ENCODE peak calls at places on chromosomes 16 and 17, in nine cellular contexts. One of them, this sample, is unnamed. For H3K4me1 and H3K9me3, the result is how much of the 10 kb centered on the place peaks cover.

GRCh38 chr16:78428193-78428592 is 328.7 kb downstream of the WWOX start:
- DNase-seq in gastrocnemius medialis: no peak
- DNase-seq in lower lobe of right lung: no peak
- DNase-seq in heart right ventricle: no peak
- DNase-seq in lung: no peak
- DNase-seq in heart left ventricle: no peak
- DNase-seq in sigmoid colon: no peak
- DNase-seq in uterus: no peak
- DNase-seq in CD8-positive, alpha-beta T cell: no peak
- DNase-seq in this sample: no peak

GRCh38 chr17:48561894-48562810 is 16.0 kb downstream of the HOXB4 start:
- DNase-seq in CD8-positive, alpha-beta T cell: no peak
- DNase-seq in lower lobe of right lung: no peak
- DNase-seq in heart right ventricle: no peak
- DNase-seq in lung: no peak
- DNase-seq in heart left ventricle: no peak
- DNase-seq in sigmoid colon: no peak
- DNase-seq in uterus: no peak
- DNase-seq in gastrocnemius medialis: no peak
- DNase-seq in this sample: no peak

GRCh38 chr16:291539-291938 is 8.6 kb downstream of the PDIA2 start:
- DNase-seq in sigmoid colon: no peak
- DNase-seq in lower lobe of right lung: no peak
- DNase-seq in gastrocnemius medialis: no peak
- DNase-seq in CD8-positive, alpha-beta T cell: no peak
- DNase-seq in lung: no peak
- DNase-seq in heart left ventricle: no peak
- DNase-seq in uterus: no peak
- DNase-seq in heart right ventricle: no peak
- DNase-seq in this sample: no peak

GRCh38 chr16:30706046-30706445 is 7.1 kb downstream of the SRCAP start:
- DNase-seq in gastrocnemius medialis: no peak
- DNase-seq in lung: no peak
- DNase-seq in lower lobe of right lung: no peak
- DNase-seq in sigmoid colon: no peak
- DNase-seq in CD8-positive, alpha-beta T cell: no peak
- DNase-seq in uterus: no peak
- DNase-seq in heart right ventricle: no peak
- DNase-seq in heart left ventricle: no peak
- DNase-seq in this sample: no peak

GRCh38 chr16:13194766-13195165 is 293.4 kb downstream of the SHISA9 start:
- DNase-seq in heart right ventricle: no peak
- DNase-seq in uterus: no peak
- DNase-seq in sigmoid colon: no peak
- DNase-seq in lung: no peak
- DNase-seq in gastrocnemius medialis: no peak
- DNase-seq in lower lobe of right lung: no peak
- DNase-seq in CD8-positive, alpha-beta T cell: no peak
- DNase-seq in heart left ventricle: no peak
- DNase-seq in this sample: no peak

GRCh38 chr16:63612462-63613227 is 1509.2 kb downstream of the CDH11 start:
- DNase-seq in heart left ventricle: no peak
- DNase-seq in lower lobe of right lung: no peak
- DNase-seq in heart right ventricle: no peak
- DNase-seq in lung: no peak
- DNase-seq in CD8-positive, alpha-beta T cell: no peak
- DNase-seq in gastrocnemius medialis: no peak
- DNase-seq in uterus: no peak
- DNase-seq in sigmoid colon: no peak
- DNase-seq in this sample: no peak

GRCh38 chr16:1084971-1085370 is 11.1 kb downstream of the C1QTNF8 start:
- DNase-seq in gastrocnemius medialis: no peak
- DNase-seq in sigmoid colon: no peak
- DNase-seq in CD8-positive, alpha-beta T cell: no peak
- DNase-seq in heart left ventricle: no peak
- DNase-seq in lung: no peak
- DNase-seq in heart right ventricle: no peak
- DNase-seq in uterus: no peak
- DNase-seq in lower lobe of right lung: no peak
- DNase-seq in this sample: no peak

GRCh38 chr16:89604764-89605163 is 8.7 kb upstream of the DPEP1 start:
- DNase-seq in heart left ventricle: no peak
- DNase-seq in CD8-positive, alpha-beta T cell: no peak
- DNase-seq in gastrocnemius medialis: no peak
- DNase-seq in lung: no peak
- DNase-seq in sigmoid colon: no peak
- DNase-seq in lower lobe of right lung: no peak
- DNase-seq in uterus: no peak
- DNase-seq in heart right ventricle: no peak
- DNase-seq in this sample: no peak

GRCh38 chr16:89090182-89090630 is 3.4 kb upstream of the ACSF3 start:
- DNase-seq in lung: no peak
- DNase-seq in sigmoid colon: no peak
- DNase-seq in uterus: no peak
- DNase-seq in lower lobe of right lung: no peak
- DNase-seq in heart left ventricle: no peak
- DNase-seq in heart right ventricle: no peak
- DNase-seq in gastrocnemius medialis: no peak
- DNase-seq in CD8-positive, alpha-beta T cell: no peak
- DNase-seq in this sample: no peak

GRCh38 chr16:2475413-2476344 is 752 bp downstream of the TBC1D24 start:
- DNase-seq in heart left ventricle: no peak
- DNase-seq in sigmoid colon: no peak
- DNase-seq in heart right ventricle: no peak
- DNase-seq in gastrocnemius medialis: no peak
- DNase-seq in CD8-positive, alpha-beta T cell: no peak
- DNase-seq in lower lobe of right lung: no peak
- DNase-seq in lung: no peak
- DNase-seq in uterus: no peak
- DNase-seq in this sample: no peak

GRCh38 chr17:3845361-3845753 is 689 bp downstream of the NCBP3 start:
- DNase-seq in lung: no peak
- DNase-seq in lower lobe of right lung: no peak
- DNase-seq in heart right ventricle: no peak
- DNase-seq in uterus: no peak
- DNase-seq in sigmoid colon: no peak
- DNase-seq in CD8-positive, alpha-beta T cell: no peak
- DNase-seq in gastrocnemius medialis: no peak
- DNase-seq in heart left ventricle: no peak
- DNase-seq in this sample: no peak

GRCh38 chr16:80197790-80198201 is 343.0 kb upstream of the DYNLRB2 start:
- DNase-seq in lung: no peak
- DNase-seq in gastrocnemius medialis: no peak
- DNase-seq in heart left ventricle: no peak
- DNase-seq in heart right ventricle: no peak
- DNase-seq in CD8-positive, alpha-beta T cell: no peak
- DNase-seq in lower lobe of right lung: no peak
- DNase-seq in sigmoid colon: no peak
- DNase-seq in uterus: no peak
- DNase-seq in this sample: no peak

GRCh38 chr17:17032131-17032692 is 10.0 kb upstream of the MPRIP start:
- DNase-seq in lower lobe of right lung: peak
- DNase-seq in heart left ventricle: peak
- DNase-seq in sigmoid colon: peak
- DNase-seq in gastrocnemius medialis: peak
- DNase-seq in lung: no peak
- DNase-seq in CD8-positive, alpha-beta T cell: no peak
- DNase-seq in uterus: no peak
- DNase-seq in heart right ventricle: peak
- DNase-seq in this sample: peak

GRCh38 chr17:56269509-56269908 is 116.2 kb downstream of the ANKFN1 start:
- DNase-seq in uterus: no peak
- DNase-seq in sigmoid colon: no peak
- DNase-seq in CD8-positive, alpha-beta T cell: no peak
- DNase-seq in gastrocnemius medialis: no peak
- DNase-seq in lung: no peak
- DNase-seq in lower lobe of right lung: no peak
- DNase-seq in heart right ventricle: no peak
- DNase-seq in heart left ventricle: no peak
- DNase-seq in this sample: no peak

GRCh38 chr16:426115-426905 is 861 bp downstream of the RAB11FIP3 start:
- DNase-seq in lung: no peak
- DNase-seq in lower lobe of right lung: no peak
- DNase-seq in heart right ventricle: peak
- DNase-seq in sigmoid colon: no peak
- DNase-seq in uterus: no peak
- DNase-seq in CD8-positive, alpha-beta T cell: no peak
- DNase-seq in heart left ventricle: no peak
- DNase-seq in gastrocnemius medialis: no peak
- DNase-seq in this sample: no peak

DNA sequence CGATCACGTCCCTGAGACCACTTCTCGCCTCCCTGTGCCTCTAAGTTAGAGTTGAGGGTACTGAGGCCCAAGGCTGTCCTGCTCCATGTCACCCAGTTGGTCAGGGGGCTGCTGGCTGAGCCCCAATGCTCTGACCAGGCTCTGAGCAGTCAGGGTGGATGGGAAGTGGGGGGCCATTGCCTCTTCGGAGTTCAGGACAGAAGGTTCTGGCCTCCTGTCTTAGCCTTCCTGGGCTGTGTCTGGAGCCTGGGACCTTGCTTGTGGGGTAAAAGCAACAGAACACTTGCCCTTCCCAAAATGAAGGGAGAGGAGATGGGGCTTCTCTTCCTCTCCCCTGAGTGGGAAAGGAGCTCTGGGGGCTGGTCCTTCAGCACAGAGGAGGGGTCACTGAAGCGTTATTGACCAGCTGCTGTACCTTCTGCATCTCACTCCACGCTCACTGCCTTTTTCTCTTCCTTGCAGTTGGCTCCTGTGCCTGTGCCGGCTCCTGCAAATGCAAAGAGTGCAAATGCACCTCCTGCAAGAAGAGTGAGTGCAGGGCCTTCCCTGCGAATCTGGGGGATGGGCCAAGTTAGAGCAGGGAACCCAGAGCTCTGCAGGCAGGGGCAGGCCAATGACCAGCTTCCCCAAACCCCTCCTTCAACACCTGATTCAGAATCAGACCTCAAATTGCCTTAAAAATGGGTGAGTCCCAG is 580 bp downstream of the MT1X start:
- DNase-seq in heart left ventricle: no peak
- DNase-seq in lower lobe of right lung: no peak
- DNase-seq in uterus: peak
- DNase-seq in gastrocnemius medialis: peak
- DNase-seq in CD8-positive, alpha-beta T cell: no peak
- DNase-seq in lung: no peak
- DNase-seq in heart right ventricle: no peak
- DNase-seq in sigmoid colon: peak
- DNase-seq in this sample: no peak
- H3K4me1 ChIP-seq in heart left ventricle: under half
- H3K4me1 ChIP-seq in lower lobe of right lung: under half
- H3K4me1 ChIP-seq in uterus: under half
- H3K4me1 ChIP-seq in gastrocnemius medialis: under half
- H3K4me1 ChIP-seq in CD8-positive, alpha-beta T cell: under half
- H3K4me1 ChIP-seq in lung: under half
- H3K4me1 ChIP-seq in heart right ventricle: under half
- H3K4me1 ChIP-seq in sigmoid colon: under half
- H3K4me1 ChIP-seq in this sample: under half

GRCh38 chr16:35792516-35793285 is 2333.3 kb downstream of the TP53TG3F start:
- DNase-seq in lung: no peak
- DNase-seq in heart right ventricle: no peak
- DNase-seq in heart left ventricle: no peak
- DNase-seq in sigmoid colon: no peak
- DNase-seq in gastrocnemius medialis: no peak
- DNase-seq in lower lobe of right lung: no peak
- DNase-seq in uterus: no peak
- DNase-seq in CD8-positive, alpha-beta T cell: no peak
- DNase-seq in this sample: no peak
- H3K9me3 ChIP-seq in lung: under half
- H3K9me3 ChIP-seq in heart right ventricle: under half
- H3K9me3 ChIP-seq in heart left ventricle: under half
- H3K9me3 ChIP-seq in sigmoid colon: under half
- H3K9me3 ChIP-seq in gastrocnemius medialis: under half
- H3K9me3 ChIP-seq in lower lobe of right lung: under half
- H3K9me3 ChIP-seq in uterus: under half
- H3K9me3 ChIP-seq in CD8-positive, alpha-beta T cell: under half
- H3K9me3 ChIP-seq in this sample: under half

GRCh38 chr17:57459286-57459915 is 203.1 kb downstream of the MSI2 start:
- DNase-seq in uterus: no peak
- DNase-seq in sigmoid colon: no peak
- DNase-seq in heart left ventricle: no peak
- DNase-seq in lung: no peak
- DNase-seq in lower lobe of right lung: no peak
- DNase-seq in heart right ventricle: no peak
- DNase-seq in CD8-positive, alpha-beta T cell: no peak
- DNase-seq in gastrocnemius medialis: no peak
- DNase-seq in this sample: no peak
- TF ChIP-seq CTCF in uterus: no peak
- TF ChIP-seq CTCF in sigmoid colon: no peak
- TF ChIP-seq CTCF in heart left ventricle: no peak
- TF ChIP-seq CTCF in lung: no peak
- TF ChIP-seq CTCF in lower lobe of right lung: no peak
- TF ChIP-seq CTCF in heart right ventricle: no peak
- TF ChIP-seq CTCF in CD8-positive, alpha-beta T cell: no peak
- TF ChIP-seq CTCF in gastrocnemius medialis: no peak
- TF ChIP-seq CTCF in this sample: no peak

GRCh38 chr16:56929639-56930038 is 2.3 kb upstream of the HERPUD1 start:
- DNase-seq in CD8-positive, alpha-beta T cell: no peak
- DNase-seq in sigmoid colon: peak
- DNase-seq in gastrocnemius medialis: no peak
- DNase-seq in heart right ventricle: no peak
- DNase-seq in uterus: no peak
- DNase-seq in lower lobe of right lung: no peak
- DNase-seq in heart left ventricle: no peak
- DNase-seq in lung: no peak
- DNase-seq in this sample: no peak

GRCh38 chr16:56931769-56932587 is at the start of gene HERPUD1:
- DNase-seq in uterus: peak
- DNase-seq in lower lobe of right lung: peak
- DNase-seq in lung: peak
- DNase-seq in CD8-positive, alpha-beta T cell: peak
- DNase-seq in sigmoid colon: peak
- DNase-seq in gastrocnemius medialis: peak
- DNase-seq in heart right ventricle: peak
- DNase-seq in heart left ventricle: peak
- DNase-seq in this sample: peak

GRCh38 chr16:56932588-56933265 is 785 bp downstream of the HERPUD1 start:
- DNase-seq in heart left ventricle: peak
- DNase-seq in uterus: peak
- DNase-seq in lower lobe of right lung: peak
- DNase-seq in CD8-positive, alpha-beta T cell: peak
- DNase-seq in lung: peak
- DNase-seq in heart right ventricle: peak
- DNase-seq in sigmoid colon: peak
- DNase-seq in gastrocnemius medialis: peak
- DNase-seq in this sample: peak

GRCh38 chr16:56930516-56931252 is 1.3 kb upstream of the HERPUD1 start:
- DNase-seq in heart left ventricle: no peak
- DNase-seq in heart right ventricle: no peak
- DNase-seq in lower lobe of right lung: no peak
- DNase-seq in uterus: no peak
- DNase-seq in gastrocnemius medialis: no peak
- DNase-seq in sigmoid colon: peak
- DNase-seq in CD8-positive, alpha-beta T cell: no peak
- DNase-seq in lung: no peak
- DNase-seq in this sample: no peak

DNA sequence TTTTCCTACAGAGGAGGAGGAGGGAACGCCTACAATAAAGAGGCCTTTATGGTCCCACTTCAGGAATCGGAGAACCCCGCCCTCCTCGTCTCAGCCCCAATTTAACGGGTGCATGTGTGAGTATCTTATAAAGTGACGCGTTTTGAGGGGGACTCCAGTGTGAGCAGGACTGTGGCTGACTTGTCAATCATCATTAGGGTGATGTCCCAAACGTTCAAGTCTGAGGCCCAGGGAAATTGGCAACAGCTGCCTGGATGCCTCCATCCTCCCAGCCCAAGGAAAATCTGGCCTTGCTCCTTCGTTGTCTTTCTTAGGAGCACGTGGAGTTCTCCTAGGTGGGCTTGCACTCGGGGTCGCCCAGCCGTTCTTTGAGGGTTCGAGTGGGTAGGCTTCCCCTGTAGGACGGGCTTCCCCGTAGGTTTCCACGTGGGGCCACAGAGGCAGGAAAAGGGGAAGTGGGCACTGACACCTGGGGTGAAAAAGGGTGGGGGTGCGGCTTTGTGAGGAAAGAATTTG is 631 bp upstream of the HERPUD1 start:
- DNase-seq in lower lobe of right lung: no peak
- DNase-seq in lung: no peak
- DNase-seq in CD8-positive, alpha-beta T cell: no peak
- DNase-seq in gastrocnemius medialis: no peak
- DNase-seq in sigmoid colon: no peak
- DNase-seq in heart left ventricle: no peak
- DNase-seq in uterus: no peak
- DNase-seq in heart right ventricle: peak
- DNase-seq in this sample: no peak
- H3K4me1 ChIP-seq in lower lobe of right lung: under half
- H3K4me1 ChIP-seq in lung: under half
- H3K4me1 ChIP-seq in CD8-positive, alpha-beta T cell: under half
- H3K4me1 ChIP-seq in gastrocnemius medialis: under half
- H3K4me1 ChIP-seq in sigmoid colon: under half
- H3K4me1 ChIP-seq in heart left ventricle: under half
- H3K4me1 ChIP-seq in uterus: under half
- H3K4me1 ChIP-seq in heart right ventricle: under half
- H3K4me1 ChIP-seq in this sample: under half

This sample was measured in breast epithelium.